ENCODE peak calls at places on chromosomes 5 and 9, in seven cellular contexts. S is LHCN-M2; G is Right ventricle myocardium superior; X is astrocyte of the spinal cord; Z is activated CD8-positive, alpha-beta memory T cell treated with anti-CD3 and anti-CD28 coated beads for 1 hour; C is HepG2; O is NCI-H1105. V is an unnamed sample.

GRCh38 chr5:116371935-116372334 is 202.7 kb downstream of the SEMA6A start:
- DNase-seq in S (no peak), G (no peak), X (no peak), Z (no peak), C (peak), O (no peak), V (no peak)

GRCh38 chr9:121369595-121370265 is at the start of gene STOM:
- DNase-seq in S (peak), G (peak), X (peak), Z (no peak), C (peak), O (no peak), V (peak)

GRCh38 chr9:129436751-129437625 is 183.9 kb downstream of the C9orf50 start:
- DNase-seq in S (no peak), G (peak), X (peak), Z (no peak), C (no peak), O (peak), V (peak)

GRCh38 chr5:161001604-161002003 is 149.6 kb upstream of the ATP10B start:
- DNase-seq in S (no peak), G (no peak), X (no peak), Z (no peak), C (no peak), O (no peak), V (no peak)

GRCh38 chr5:42120071-42120470 is 195.0 kb downstream of the FBXO4 start:
- DNase-seq in S (no peak), G (no peak), X (no peak), Z (no peak), C (no peak), O (no peak), V (no peak)

GRCh38 chr9:104068546-104068945 is 25.6 kb upstream of the SMC2 start:
- DNase-seq in S (peak), G (no peak), X (peak), Z (no peak), C (no peak), O (no peak), V (no peak)

GRCh38 chr9:83231039-83231438 is 168.1 kb upstream of the RASEF start:
- DNase-seq in S (no peak), G (no peak), X (no peak), Z (no peak), C (peak), O (no peak), V (no peak)

GRCh38 chr5:78771260-78772240 is 123.0 kb upstream of the LHFPL2 start:
- DNase-seq in S (no peak), G (no peak), X (no peak), Z (no peak), C (no peak), O (no peak), V (no peak)

GRCh38 chr5:61817472-61818326 is 485.6 kb downstream of the ZSWIM6 start:
- DNase-seq in S (peak), G (peak), X (peak), Z (no peak), C (peak), O (no peak), V (no peak)

V was measured in kidney.